ENCODE peak calls at places on chromosome 1, in nine cellular contexts. Z is foreskin fibroblast; Q is astrocyte of the spinal cord; I is CD4-positive, alpha-beta memory T cell; H is bronchial epithelial cell; Y is cardiac muscle cell; F is AG04450; U is fibroblast of mammary gland; N is SJSA1. S is an unnamed sample.

GRCh38 chr1:201259476-201260235 is 23.6 kb upstream of the PKP1 start:
- DNase-seq in Z (peak), Q (peak), I (no peak), H (peak), Y (no peak), F (no peak), U (peak), N (no peak), S (no peak)

GRCh38 chr1:30514945-30515344 is 208.4 kb downstream of the MATN1 start:
- DNase-seq in Z (no peak), Q (no peak), I (no peak), H (no peak), Y (no peak), F (no peak), U (no peak), N (no peak), S (no peak)

GRCh38 chr1:226763741-226764264 is 24.7 kb upstream of the ITPKB start:
- DNase-seq in Z (peak), Q (peak), I (no peak), H (peak), Y (no peak), F (peak), U (peak), N (peak), S (peak)

GRCh38 chr1:198892065-198892464 is 253.2 kb downstream of the PTPRC start:
- DNase-seq in Z (peak), Q (peak), I (no peak), H (no peak), Y (no peak), F (peak), U (peak), N (peak), S (no peak)

GRCh38 chr1:235640580-235640979 is 9.0 kb downstream of the GNG4 start:
- DNase-seq in Z (no peak), Q (no peak), I (no peak), H (no peak), Y (no peak), F (no peak), U (no peak), N (no peak), S (no peak)

GRCh38 chr1:156889802-156890585 is 3.5 kb upstream of the PEAR1 start:
- DNase-seq in Z (peak), Q (peak), I (peak), H (peak), Y (peak), F (peak), U (peak), N (peak), S (no peak)

GRCh38 chr1:26290061-26290415 is 10.2 kb downstream of the SH3BGRL3 start:
- DNase-seq in Z (no peak), Q (no peak), I (no peak), H (no peak), Y (no peak), F (no peak), U (no peak), N (no peak), S (no peak)

GRCh38 chr1:172585348-172585747 is 52.4 kb downstream of the SUCO start:
- DNase-seq in Z (no peak), Q (peak), I (no peak), H (peak), Y (no peak), F (no peak), U (peak), N (no peak), S (peak)

GRCh38 chr1:24793762-24794161 is 48.5 kb downstream of the CLIC4 start:
- DNase-seq in Z (peak), Q (peak), I (no peak), H (no peak), Y (no peak), F (peak), U (peak), N (peak), S (peak)

GRCh38 chr1:177270863-177271262 is 100.1 kb downstream of the BRINP2 start:
- DNase-seq in Z (no peak), Q (no peak), I (no peak), H (peak), Y (no peak), F (no peak), U (peak), N (no peak), S (no peak)

GRCh38 chr1:207612762-207613161 is 32.2 kb upstream of the CR1L start:
- DNase-seq in Z (no peak), Q (no peak), I (no peak), H (no peak), Y (no peak), F (no peak), U (no peak), N (no peak), S (no peak)

GRCh38 chr1:155873860-155874259 is 14.5 kb downstream of the SYT11 start:
- DNase-seq in Z (peak), Q (peak), I (no peak), H (peak), Y (no peak), F (no peak), U (peak), N (no peak), S (no peak)

GRCh38 chr1:54545916-54546635 is 2.0 kb upstream of the ACOT11 start:
- DNase-seq in Z (no peak), Q (no peak), I (no peak), H (no peak), Y (no peak), F (no peak), U (no peak), N (no peak), S (no peak)

GRCh38 chr1:244778356-244778755 is 57.1 kb upstream of the COX20 start:
- DNase-seq in Z (peak), Q (peak), I (no peak), H (peak), Y (no peak), F (peak), U (peak), N (peak), S (peak)

GRCh38 chr1:167899253-167899681 is 14.7 kb downstream of the ADCY10 start:
- DNase-seq in Z (peak), Q (peak), I (no peak), H (no peak), Y (no peak), F (no peak), U (peak), N (no peak), S (no peak)

GRCh38 chr1:38028671-38029070 is 16.1 kb downstream of the UTP11 start:
- DNase-seq in Z (no peak), Q (no peak), I (no peak), H (no peak), Y (no peak), F (no peak), U (no peak), N (no peak), S (no peak)

GRCh38 chr1:25944986-25945385 is 38.8 kb upstream of the STMN1 start:
- DNase-seq in Z (peak), Q (no peak), I (no peak), H (peak), Y (no peak), F (no peak), U (peak), N (no peak), S (no peak)

GRCh38 chr1:44347280-44347679 is 7.8 kb downstream of the ERI3 start:
- DNase-seq in Z (no peak), Q (no peak), I (no peak), H (no peak), Y (no peak), F (no peak), U (peak), N (no peak), S (no peak)

GRCh38 chr1:26368486-26368885 is 4.1 kb downstream of the ZNF683 start:
- DNase-seq in Z (no peak), Q (no peak), I (no peak), H (no peak), Y (no peak), F (no peak), U (no peak), N (no peak), S (no peak)

GRCh38 chr1:188022661-188023060 is 1193.9 kb downstream of the PLA2G4A start:
- DNase-seq in Z (no peak), Q (peak), I (no peak), H (no peak), Y (no peak), F (no peak), U (peak), N (no peak), S (no peak)

GRCh38 chr1:56526571-56527174 is 52.7 kb downstream of the PLPP3 start:
- DNase-seq in Z (no peak), Q (no peak), I (no peak), H (peak), Y (no peak), F (no peak), U (peak), N (no peak), S (no peak)

GRCh38 chr1:56531624-56532358 is 47.6 kb downstream of the PLPP3 start:
- DNase-seq in Z (no peak), Q (no peak), I (no peak), H (no peak), Y (no peak), F (no peak), U (no peak), N (no peak), S (no peak)

GRCh38 chr1:56527548-56528302 is 51.6 kb downstream of the PLPP3 start:
- DNase-seq in Z (peak), Q (no peak), I (no peak), H (no peak), Y (no peak), F (no peak), U (peak), N (no peak), S (no peak)

GRCh38 chr1:56532359-56532696 is 47.0 kb downstream of the PLPP3 start:
- DNase-seq in Z (peak), Q (peak), I (no peak), H (no peak), Y (no peak), F (peak), U (peak), N (no peak), S (no peak)

GRCh38 chr1:56529801-56530200 is 49.6 kb downstream of the PLPP3 start:
- DNase-seq in Z (no peak), Q (no peak), I (no peak), H (no peak), Y (no peak), F (no peak), U (no peak), N (no peak), S (no peak)
- H3K4me3 ChIP-seq in Z (no peak), Q (no peak), I (no peak), H (no peak), Y (no peak), F (no peak), U (no peak), N (no peak), S (no peak)

DNA sequence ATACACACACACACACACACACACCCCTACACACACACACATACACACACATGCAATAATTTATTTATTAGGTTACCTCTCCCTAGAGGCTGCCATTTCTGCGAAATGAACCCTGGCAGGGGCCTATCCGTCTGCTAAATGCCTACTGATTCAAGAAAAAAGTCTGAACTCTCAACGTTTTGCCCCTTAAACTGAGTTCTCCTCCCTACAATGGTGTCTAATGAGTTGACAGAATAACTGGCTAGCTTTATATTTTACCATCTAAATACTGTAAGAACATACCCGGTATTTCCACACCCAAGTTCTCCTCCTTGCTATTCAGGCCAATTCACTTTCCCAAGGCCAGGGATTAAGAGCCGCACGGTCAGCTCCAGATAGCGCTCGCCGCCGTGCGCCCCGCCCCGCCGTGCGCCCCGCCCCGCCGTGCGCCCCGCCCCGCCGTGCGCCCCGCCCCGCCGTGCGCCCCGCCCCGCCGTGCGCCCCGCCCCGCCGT is 339 bp upstream of the RNPC3 start:
- DNase-seq in Z (peak), Q (peak), I (peak), H (peak), Y (peak), F (no peak), U (peak), N (peak), S (no peak)
- H3K4me3 ChIP-seq in Z (peak), Q (peak), I (peak), H (peak), Y (peak), F (peak), U (peak), N (peak), S (peak)

DNA sequence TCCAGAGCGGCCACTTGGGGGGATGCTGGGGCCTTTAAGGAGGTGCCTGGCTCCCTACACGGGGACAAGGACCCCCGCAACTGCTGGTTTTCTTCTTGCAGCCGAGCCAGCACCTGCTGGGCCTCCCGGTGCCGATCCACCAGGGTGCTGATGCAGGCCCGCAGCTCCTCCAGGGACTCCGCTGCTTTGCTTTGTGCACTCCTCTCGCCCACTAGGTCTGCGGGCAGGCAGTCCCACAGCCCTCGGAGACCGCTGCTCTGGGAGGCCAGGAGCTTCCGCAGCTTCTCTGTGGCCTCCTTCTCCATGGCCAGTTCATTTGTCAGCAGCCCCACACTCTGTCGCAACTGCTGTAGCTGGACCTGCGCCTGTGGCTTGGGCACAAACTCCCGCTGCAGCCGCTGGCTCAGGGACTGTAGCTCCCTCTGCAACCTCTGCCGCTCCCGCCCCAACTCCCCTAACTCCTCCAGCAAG is 13.2 kb downstream of the ANKRD35 start:
- DNase-seq in Z (peak), Q (peak), I (no peak), H (no peak), Y (no peak), F (no peak), U (peak), N (no peak), S (no peak)
- H3K4me3 ChIP-seq in Z (peak), Q (peak), I (no peak), H (no peak), Y (no peak), F (peak), U (peak), N (no peak), S (peak)

DNA sequence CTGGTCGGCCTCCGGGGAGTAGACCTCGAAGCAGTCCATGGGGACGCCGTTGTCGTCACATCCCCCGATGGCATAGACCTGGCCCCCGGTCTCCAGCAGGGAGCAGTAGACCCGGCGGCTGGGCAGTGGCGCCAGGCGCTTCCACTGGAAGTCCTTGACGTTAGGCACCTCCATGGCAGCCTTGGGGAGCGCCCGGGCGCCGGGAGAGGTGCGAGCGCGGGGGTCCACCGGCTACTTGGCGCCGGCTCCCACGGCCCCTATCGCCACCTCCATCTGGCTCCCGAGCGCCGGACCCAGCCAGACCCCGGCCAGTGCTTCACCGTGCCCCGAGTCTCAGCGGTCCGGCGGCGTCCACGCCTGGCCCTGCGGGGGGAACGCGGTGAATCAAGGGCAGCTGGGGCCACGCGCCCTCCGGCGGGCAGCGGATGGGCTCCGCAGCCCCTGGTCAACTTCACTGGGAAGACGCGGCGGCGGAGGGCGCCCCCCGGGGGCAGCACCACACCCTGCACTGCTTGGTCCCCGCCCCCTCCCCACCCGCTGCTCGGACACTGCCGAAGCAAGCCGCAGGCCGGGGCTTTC is 13.2 kb downstream of the KLHDC8A start:
- DNase-seq in Z (no peak), Q (no peak), I (no peak), H (no peak), Y (peak), F (no peak), U (no peak), N (no peak), S (no peak)
- H3K4me3 ChIP-seq in Z (no peak), Q (no peak), I (no peak), H (peak), Y (peak), F (peak), U (no peak), N (no peak), S (peak)